ENCODE peak calls at places on chromosomes 13 and 19, in seven cellular contexts. K is GM23248; T is heart left ventricle; I is mucosa of descending colon; S is ovary; D is CD8-positive, alpha-beta T cell; G is stomach. U is an unnamed sample.

GRCh38 chr13:102323012-102323411 is 78.8 kb downstream of the FGF14 start:
- DNase-seq in K (no peak), S (no peak), G (no peak), T (no peak), I (no peak), D (no peak), U (no peak)

GRCh38 chr13:32737111-32737571 is 150.9 kb downstream of the PDS5B start:
- DNase-seq in G (no peak), K (peak; percentile 55), S (no peak), I (no peak), T (no peak), D (no peak), U (no peak)

GRCh38 chr13:76552373-76552772 is 333.8 kb downstream of the KCTD12 start:
- DNase-seq in T (no peak), S (no peak), I (no peak), G (no peak), K (no peak), D (no peak), U (no peak)

GRCh38 chr13:98842858-98843481 is 90.5 kb upstream of the SLC15A1 start:
- DNase-seq in K (peak; percentile 84), D (peak; percentile 63), S (peak; percentile 49), T (peak; percentile 82), I (peak; percentile 82), G (peak; percentile 71), U (no peak)

GRCh38 chr13:97502691-97503090 is 68.7 kb downstream of the RAP2A start:
- DNase-seq in T (no peak), K (no peak), D (no peak), G (no peak), S (no peak), I (no peak), U (no peak)

GRCh38 chr19:18346091-18346490 is 5.7 kb downstream of the PGPEP1 start:
- DNase-seq in G (peak; percentile 40), T (no peak), D (no peak), K (no peak), I (peak; percentile 56), S (no peak), U (no peak)

GRCh38 chr13:98480915-98481510 is 95.9 kb downstream of the STK24 start:
- DNase-seq in G (no peak), K (no peak), T (no peak), S (no peak), D (no peak), I (no peak), U (no peak)

GRCh38 chr13:27309967-27310598 is 39.5 kb downstream of the RASL11A start:
- DNase-seq in S (no peak), K (peak; percentile 47), D (no peak), I (no peak), T (no peak), G (no peak), U (no peak)

GRCh38 chr13:109610517-109610916 is 175.9 kb downstream of the IRS2 start:
- DNase-seq in G (peak; percentile 48), S (peak; percentile 12), I (peak; percentile 75), T (peak; percentile 70), K (peak; percentile 20), D (peak; percentile 51), U (no peak)

GRCh38 chr13:23794267-23795161 is 94.7 kb downstream of the MIPEP start:
- DNase-seq in I (no peak), G (no peak), S (no peak), D (no peak), K (peak; percentile 71), T (no peak), U (no peak)

GRCh38 chr13:98060282-98060681 is 82.6 kb upstream of the FARP1 start:
- DNase-seq in T (no peak), K (no peak), S (no peak), I (no peak), G (no peak), D (no peak), U (no peak)

GRCh38 chr13:21531475-21531874 is 72.4 kb upstream of the ZDHHC20 start:
- DNase-seq in K (no peak), S (no peak), T (no peak), D (no peak), G (no peak), I (no peak), U (no peak)

GRCh38 chr19:56995298-56995697 is 124.5 kb upstream of the USP29 start:
- DNase-seq in D (no peak), S (peak; percentile 56), G (no peak), K (no peak), T (no peak), I (no peak), U (no peak)

GRCh38 chr13:104854698-104855097 is 1680.8 kb downstream of the EFNB2 start:
- DNase-seq in I (no peak), G (no peak), S (no peak), D (no peak), K (no peak), T (no peak), U (no peak)

GRCh38 chr13:34459856-34460255 is 482.2 kb upstream of the NBEA start:
- DNase-seq in K (no peak), G (no peak), S (no peak), D (no peak), I (no peak), T (no peak), U (no peak)

GRCh38 chr13:76816394-76816793 is 69.8 kb downstream of the KCTD12 start:
- DNase-seq in T (no peak), K (no peak), S (no peak), D (no peak), G (no peak), I (no peak), U (no peak)

GRCh38 chr19:29941828-29942403 is at the start of gene URI1:
- DNase-seq in S (peak; percentile 97), D (peak; percentile 87), T (peak; percentile 96), K (peak; percentile 96), I (peak; percentile 98), G (peak; percentile 93), U (peak; percentile 80)

GRCh38 chr13:43786766-43787517 is at the start of gene ENOX1:
- DNase-seq in G (peak; percentile 49), D (no peak), T (peak; percentile 87), S (peak; percentile 81), K (peak; percentile 84), I (peak; percentile 58), U (no peak)

GRCh38 chr13:105991622-105992254 is 543.7 kb downstream of the EFNB2 start:
- DNase-seq in T (no peak), G (peak; percentile 61), I (no peak), D (no peak), K (peak; percentile 61), S (no peak), U (no peak)

GRCh38 chr13:34352958-34353357 is 535.0 kb downstream of the RFC3 start:
- DNase-seq in T (no peak), G (no peak), S (no peak), K (no peak), D (no peak), I (no peak), U (no peak)

GRCh38 chr19:49869009-49869483 is 1.7 kb upstream of the PNKP start:
- DNase-seq in G (no peak), K (no peak), S (no peak), I (no peak), T (no peak), D (no peak), U (no peak)

GRCh38 chr19:44051654-44052402 is at the start of gene ZNF223:
- DNase-seq in T (peak; percentile 94), D (peak; percentile 68), I (peak; percentile 95), G (peak; percentile 95), K (peak; percentile 96), S (peak; percentile 92), U (peak; percentile 94)

GRCh38 chr13:110887955-110888333 is 26.9 kb downstream of the ANKRD10 start:
- DNase-seq in G (no peak), T (peak; percentile 60), S (no peak), K (no peak), I (no peak), D (no peak), U (no peak)

GRCh38 chr19:3285647-3286176 is 61.3 kb downstream of the CELF5 start:
- DNase-seq in G (no peak), D (peak; percentile 72), K (no peak), S (no peak), I (no peak), T (no peak), U (no peak)

DNA sequence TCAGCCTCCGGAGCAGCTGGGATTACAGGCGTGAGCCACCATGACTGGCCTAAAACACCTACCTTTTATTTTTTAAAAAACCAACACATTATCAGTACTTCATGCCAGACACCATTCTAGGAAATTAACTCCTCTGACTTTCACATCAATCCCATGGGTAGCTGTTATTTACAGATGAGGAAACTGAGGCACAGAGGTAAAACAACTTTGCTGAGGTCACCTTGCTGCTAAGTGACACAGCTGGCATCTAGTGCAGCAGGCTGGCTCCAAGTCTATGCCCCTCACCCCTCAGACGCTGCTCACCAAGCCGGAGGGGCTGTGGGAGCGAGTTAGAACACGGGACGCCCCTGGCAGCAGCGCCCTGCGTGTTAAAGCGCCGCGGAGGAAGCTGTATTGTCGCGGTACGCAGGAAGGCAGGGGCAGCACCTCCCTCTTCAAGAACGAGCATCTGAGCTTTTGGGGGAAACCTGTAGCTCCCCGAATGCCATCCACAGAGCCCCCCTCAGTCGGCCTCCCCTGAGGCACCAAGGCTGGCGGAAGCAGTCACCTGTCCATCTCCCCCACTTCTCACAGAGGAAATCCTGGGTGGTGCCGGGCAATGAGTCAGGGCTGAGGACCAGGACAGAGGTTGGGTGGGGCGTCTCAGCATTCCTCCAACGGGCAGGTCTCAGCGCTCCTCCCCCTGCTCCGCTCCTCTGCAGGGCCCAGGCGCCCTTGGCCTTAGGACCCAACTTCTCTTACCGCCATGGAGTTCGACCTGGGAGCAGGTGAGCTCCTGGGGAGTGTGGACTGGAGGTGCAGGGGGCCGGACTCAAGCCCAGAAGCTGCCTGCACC is at the start of gene C19orf33:
- DNase-seq in G (peak; percentile 88), I (peak; percentile 91), K (peak; percentile 22), S (no peak), T (no peak), D (no peak), U (no peak)
- H3K4me3 ChIP-seq in G (peak within 1 kb of the TSS; percentile 33), I (peak within 1 kb of the TSS; percentile 30), K (no peak within 1 kb of the TSS), S (no peak within 1 kb of the TSS), T (no peak within 1 kb of the TSS), D (no peak within 1 kb of the TSS), U (no peak within 1 kb of the TSS)

GRCh38 chr19:53068834-53069233 is 24.3 kb downstream of the ERVV-2 start:
- DNase-seq in K (no peak), D (no peak), G (no peak), S (no peak), T (no peak), I (no peak), U (no peak)

GRCh38 chr19:53068199-53068598 is 23.7 kb downstream of the ERVV-2 start:
- DNase-seq in S (no peak), I (no peak), G (no peak), K (no peak), D (no peak), T (no peak), U (no peak)
- H3K9me3 ChIP-seq in S (peaks cover 54% of the 10 kb centered on the region), I (peaks cover 99% of the 10 kb centered on the region), G (peaks cover 87% of the 10 kb centered on the region), K (no peaks in the 10 kb centered on the region), D (peaks cover 46% of the 10 kb centered on the region), T (no peaks in the 10 kb centered on the region), U (peaks cover 6% of the 10 kb centered on the region)

GRCh38 chr19:41531438-41532311 is 44.3 kb upstream of the CEACAM21 start:
- DNase-seq in T (peak; percentile 83), S (no peak), K (peak; percentile 95), D (peak; percentile 82), G (peak; percentile 64), I (peak; percentile 49), U (peak; percentile 56)
- H3K4me3 ChIP-seq in T (peak overlapping the region; percentile 3), S (no peak overlapping the region), K (peak overlapping the region; percentile 71), D (peak overlapping the region; percentile 40), G (peak overlapping the region; percentile 4), I (no peak overlapping the region), U (peak overlapping the region; percentile 18)

DNA sequence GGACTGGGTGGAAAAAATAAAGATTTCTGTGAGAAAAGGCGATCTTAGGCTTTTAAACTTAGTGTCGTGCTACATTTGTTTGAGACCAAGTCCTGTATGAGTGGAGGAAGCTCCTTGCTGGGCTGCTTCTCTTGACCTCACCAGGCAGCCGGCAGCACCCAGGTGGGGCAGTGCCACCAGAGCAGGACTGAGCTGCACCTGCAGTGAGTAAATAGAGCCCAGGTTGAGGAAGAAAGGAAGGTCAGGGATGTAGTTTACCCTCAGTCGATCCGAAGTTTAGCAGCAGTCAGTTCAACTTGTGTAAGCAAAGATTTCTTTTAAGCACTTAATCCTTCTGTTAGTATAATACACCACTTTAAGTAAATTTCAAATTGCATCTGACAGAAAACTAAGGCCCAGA is 13.6 kb downstream of the HNRNPM start:
- DNase-seq in I (peak; percentile 46), G (peak; percentile 60), K (no peak), S (no peak), T (no peak), D (no peak), U (no peak)
- H3K9me3 ChIP-seq in I (no peaks in the 10 kb centered on the region), G (no peaks in the 10 kb centered on the region), K (no peaks in the 10 kb centered on the region), S (no peaks in the 10 kb centered on the region), T (no peaks in the 10 kb centered on the region), D (no peaks in the 10 kb centered on the region), U (no peaks in the 10 kb centered on the region)